ENCODE peak calls at places on chromosomes 1 and 21, in nine cellular contexts. N is choroid plexus epithelial cell, Z is B cell, M is osteocyte, E is left lung, H is cardiac muscle cell, T is tibial nerve, L is omental fat pad, V is AG09319. Q is an unnamed sample.
A peak's percentile ranks its signal among the peaks of the same experiment; 100 is the strongest.

GRCh38 chr1:8598060-8598724 is 219.2 kb downstream of the RERE start:
- DNase-seq in N (peak; percentile 76), L (no peak), E (no peak), H (peak; percentile 45), V (no peak), T (peak; percentile 33), M (no peak), Z (no peak), Q (peak; percentile 22)

GRCh38 chr21:39388811-39389155 is 39.9 kb upstream of the HMGN1 start:
- DNase-seq in V (no peak), L (no peak), E (no peak), N (no peak), H (no peak), T (no peak), M (no peak), Z (no peak), Q (no peak)

GRCh38 chr1:117534995-117535467 is 70.8 kb upstream of the TENT5C start:
- DNase-seq in T (peak; percentile 19), V (no peak), M (no peak), E (no peak), H (peak; percentile 79), N (peak; percentile 83), Z (peak; percentile 74), L (no peak), Q (peak; percentile 37)

GRCh38 chr1:42010381-42010780 is 91.7 kb upstream of the HIVEP3 start:
- DNase-seq in E (no peak), T (no peak), V (no peak), H (no peak), N (no peak), M (no peak), Z (no peak), L (no peak), Q (no peak)

GRCh38 chr1:33300673-33301072 is 20.2 kb downstream of the A3GALT2 start:
- DNase-seq in L (no peak), V (peak; percentile 62), N (peak; percentile 94), T (peak; percentile 75), M (no peak), H (no peak), Z (no peak), E (peak; percentile 74), Q (peak; percentile 81)

GRCh38 chr1:207808322-207808705 is 56.5 kb downstream of the CD46 start:
- DNase-seq in V (no peak), T (no peak), E (no peak), N (no peak), M (peak; percentile 62), Z (peak; percentile 19), H (peak; percentile 55), L (no peak), Q (no peak)

GRCh38 chr21:17455451-17455850 is 57.4 kb upstream of the CXADR start:
- DNase-seq in H (no peak), E (no peak), T (no peak), L (no peak), N (no peak), M (no peak), V (no peak), Z (no peak), Q (no peak)

GRCh38 chr1:109475261-109475660 is 8.4 kb upstream of the ATXN7L2 start:
- DNase-seq in L (no peak), H (no peak), Z (no peak), V (no peak), E (no peak), M (no peak), N (no peak), T (no peak), Q (no peak)

GRCh38 chr1:219472596-219472995 is 140.3 kb downstream of the ZC3H11B start:
- DNase-seq in Z (no peak), N (no peak), V (no peak), L (no peak), T (no peak), E (no peak), M (no peak), H (no peak), Q (no peak)

GRCh38 chr1:145859491-145860159 is 744 bp upstream of the PIAS3 start:
- DNase-seq in E (peak; percentile 91), M (peak; percentile 96), L (peak; percentile 65), T (peak; percentile 90), N (peak; percentile 91), Z (peak; percentile 79), V (peak; percentile 73), H (peak; percentile 93), Q (peak; percentile 63)
- TF ChIP-seq CTCF in E (peak; percentile 11), M (peak; percentile 12), L (no peak), T (no peak), N (no peak), Z (no peak), V (no peak), H (no peak), Q (no peak)

DNA sequence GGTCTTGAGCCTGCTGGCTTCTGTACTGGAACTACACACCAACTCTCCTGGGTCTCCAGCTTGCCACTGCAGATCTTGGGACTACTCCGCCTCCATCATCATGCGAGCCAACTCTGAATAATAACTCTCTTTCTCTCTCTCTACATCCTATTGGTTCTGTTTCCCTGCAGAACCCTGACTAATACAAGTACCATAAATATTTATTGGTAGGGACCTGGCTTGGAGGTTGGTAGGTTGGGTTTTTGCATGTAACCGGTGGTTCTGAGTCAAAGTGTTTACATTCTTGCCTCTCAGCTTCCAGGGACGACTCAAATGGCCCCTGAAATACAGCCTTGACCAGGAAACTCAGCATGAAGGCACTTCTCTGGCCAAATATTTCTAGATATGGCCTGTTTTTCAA is 110.4 kb downstream of the KCND3 start:
- DNase-seq in V (no peak), H (no peak), L (no peak), Z (no peak), M (no peak), N (no peak), E (no peak), T (no peak), Q (no peak)
- TF ChIP-seq CTCF in V (no peak), H (no peak), L (no peak), Z (no peak), M (no peak), N (no peak), E (no peak), T (no peak), Q (no peak)

GRCh38 chr1:2642560-2643413 is 10.0 kb upstream of the MMEL1 start:
- DNase-seq in H (no peak), T (peak; percentile 78), V (peak; percentile 54), M (peak; percentile 98), N (peak; percentile 93), L (peak; percentile 66), E (peak; percentile 92), Z (peak; percentile 94), Q (peak; percentile 77)
- TF ChIP-seq CTCF in H (peak; percentile 11), T (no peak), V (peak; percentile 12), M (peak; percentile 24), N (peak; percentile 34), L (no peak), E (no peak), Z (no peak), Q (no peak)

GRCh38 chr1:201898992-201899391 is 10.3 kb downstream of the SHISA4 start:
- DNase-seq in E (peak; percentile 68), V (no peak), N (no peak), M (no peak), H (no peak), T (no peak), Z (no peak), L (no peak), Q (no peak)

GRCh38 chr1:201895120-201895665 is 6.5 kb downstream of the SHISA4 start:
- DNase-seq in Z (no peak), H (no peak), L (no peak), T (no peak), M (no peak), V (no peak), E (no peak), N (no peak), Q (no peak)

GRCh38 chr1:201898240-201898894 is 9.7 kb downstream of the SHISA4 start:
- DNase-seq in E (no peak), M (no peak), T (no peak), Z (no peak), H (no peak), V (no peak), N (no peak), L (no peak), Q (no peak)

GRCh38 chr1:201895913-201896807 is 7.5 kb downstream of the SHISA4 start:
- DNase-seq in M (peak; percentile 97), N (peak; percentile 94), V (peak; percentile 70), L (peak; percentile 83), T (peak; percentile 91), Z (peak; percentile 73), E (peak; percentile 87), H (peak; percentile 93), Q (peak; percentile 83)

GRCh38 chr1:201896951-201897391 is 8.3 kb downstream of the SHISA4 start:
- DNase-seq in L (no peak), N (no peak), V (no peak), E (no peak), M (no peak), Z (no peak), T (no peak), H (no peak), Q (no peak)
- TF ChIP-seq CTCF in L (no peak), N (peak; percentile 29), V (peak; percentile 1), E (no peak), M (peak; percentile 45), Z (no peak), T (no peak), H (no peak), Q (no peak)

GRCh38 chr21:23402929-23403520 is 2204.3 kb downstream of the MRPL39 start:
- DNase-seq in L (no peak), N (no peak), M (no peak), E (no peak), Z (no peak), H (no peak), V (no peak), T (no peak), Q (no peak)

GRCh38 chr21:23398726-23399125 is 2208.6 kb downstream of the MRPL39 start:
- DNase-seq in L (no peak), M (no peak), E (no peak), H (no peak), V (no peak), N (no peak), Z (no peak), T (no peak), Q (no peak)

GRCh38 chr21:23401278-23401677 is 2206.0 kb downstream of the MRPL39 start:
- DNase-seq in M (no peak), Z (no peak), T (no peak), V (no peak), L (no peak), H (peak; percentile 18), E (no peak), N (peak; percentile 28), Q (no peak)
- TF ChIP-seq CTCF in M (peak; percentile 47), Z (no peak), T (no peak), V (no peak), L (no peak), H (no peak), E (no peak), N (peak; percentile 35), Q (peak; percentile 31)

DNA sequence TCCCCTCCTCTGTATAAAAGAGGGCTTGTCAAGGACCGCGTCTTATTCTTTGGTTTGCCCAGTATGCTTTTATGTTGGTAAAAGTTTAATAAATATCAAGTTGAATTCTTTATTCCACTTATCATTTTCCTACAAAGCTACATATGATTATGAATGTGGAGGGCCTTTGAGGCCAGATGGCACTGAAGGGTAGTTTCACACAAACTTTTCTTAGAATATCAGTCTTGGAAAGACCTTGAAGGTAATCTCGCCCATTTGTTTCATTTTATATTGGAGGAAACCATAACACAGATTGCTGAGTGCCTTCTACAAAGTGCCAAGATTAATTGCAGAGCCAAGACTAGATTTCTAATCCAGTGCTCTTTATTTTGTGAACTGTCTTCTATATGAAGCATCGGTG is 5.8 kb upstream of the FUBP1 start:
- DNase-seq in V (no peak), N (no peak), E (no peak), Z (no peak), M (no peak), L (no peak), H (no peak), T (no peak), Q (no peak)
- TF ChIP-seq CTCF in V (no peak), N (no peak), E (no peak), Z (no peak), M (no peak), L (no peak), H (no peak), T (no peak), Q (no peak)

Q was measured in astrocyte of the cerebellum.